ENCODE peak calls at places on chromosome 13, in five cellular contexts. B, W, M, O and T are unnamed samples.

GRCh38 chr13:24625870-24626419 is 54.3 kb upstream of the ATP12A start:
- DNase-seq in W (no peak), M (no peak), B (no peak), O (no peak), T (no peak)

GRCh38 chr13:111363121-111363520 is 42.7 kb downstream of the TEX29 start:
- DNase-seq in O (no peak), W (no peak), B (no peak), M (no peak), T (no peak)

GRCh38 chr13:50149143-50149703 is 134.0 kb downstream of the KCNRG start:
- DNase-seq in B (no peak), O (no peak), W (no peak), M (no peak), T (no peak)

GRCh38 chr13:44764334-44764733 is 188.2 kb upstream of the TSC22D1 start:
- DNase-seq in M (no peak), B (no peak), W (no peak), O (no peak), T (no peak)

GRCh38 chr13:24630851-24631341 is 49.3 kb upstream of the ATP12A start:
- DNase-seq in W (peak), O (no peak), M (no peak), B (no peak), T (no peak)

GRCh38 chr13:75770164-75771145 is 134.3 kb downstream of the LMO7 start:
- DNase-seq in W (no peak), B (no peak), O (no peak), M (no peak), T (no peak)

GRCh38 chr13:112651306-112651705 is 38.5 kb upstream of the ATP11A start:
- DNase-seq in W (no peak), B (no peak), O (no peak), M (no peak), T (no peak)

GRCh38 chr13:23467048-23467931 is 33.8 kb upstream of the SACS start:
- DNase-seq in B (no peak), W (no peak), M (no peak), O (no peak), T (no peak)

GRCh38 chr13:109154146-109154545 is 524.7 kb downstream of the MYO16 start:
- DNase-seq in M (no peak), O (no peak), B (no peak), W (no peak), T (no peak)

GRCh38 chr13:83935566-83935965 is 53.3 kb upstream of the SLITRK1 start:
- DNase-seq in B (no peak), W (no peak), M (no peak), O (no peak), T (no peak)

GRCh38 chr13:94706101-94706853 is 6.1 kb downstream of the SOX21 start:
- DNase-seq in W (no peak), O (no peak), M (no peak), B (no peak), T (no peak)

GRCh38 chr13:77299587-77299986 is 27.3 kb downstream of the MYCBP2 start:
- DNase-seq in M (no peak), W (no peak), O (no peak), B (no peak), T (no peak)

GRCh38 chr13:48595330-48596127 is 58.2 kb upstream of the CYSLTR2 start:
- DNase-seq in B (no peak), M (peak), O (peak), W (peak), T (no peak)

GRCh38 chr13:107276936-107277335 is 709.0 kb upstream of the ARGLU1 start:
- DNase-seq in M (no peak), B (no peak), O (no peak), W (no peak), T (no peak)

DNA sequence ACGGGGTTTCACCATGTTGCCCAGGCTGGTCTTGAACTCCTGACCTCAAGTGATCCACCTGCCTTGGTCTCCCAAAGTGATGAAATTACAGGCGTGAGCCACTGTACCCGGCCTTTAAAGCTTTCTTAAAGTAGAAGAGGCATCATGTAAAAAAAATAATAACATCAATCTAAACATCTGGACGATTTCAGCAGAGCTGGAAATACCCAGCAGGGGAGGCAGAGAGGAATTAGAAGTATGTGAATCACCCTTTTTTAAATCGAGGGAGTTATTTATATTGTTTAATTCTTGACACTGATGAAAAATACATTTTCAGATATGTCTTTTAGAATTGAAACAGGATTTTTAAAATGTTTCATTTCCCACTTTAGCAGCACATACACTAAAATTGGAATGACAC is 37.4 kb upstream of the MTIF3 start:
- DNase-seq in O (no peak), B (no peak), W (no peak), M (no peak), T (no peak)
- TF ChIP-seq CTCF in O (no peak), B (no peak), W (no peak), M (no peak), T (no peak)

GRCh38 chr13:29543230-29544215 is 52.0 kb downstream of the SLC7A1 start:
- DNase-seq in B (no peak), O (no peak), W (no peak), M (no peak), T (no peak)
- TF ChIP-seq CTCF in B (no peak), O (no peak), W (no peak), M (no peak), T (no peak)

DNA sequence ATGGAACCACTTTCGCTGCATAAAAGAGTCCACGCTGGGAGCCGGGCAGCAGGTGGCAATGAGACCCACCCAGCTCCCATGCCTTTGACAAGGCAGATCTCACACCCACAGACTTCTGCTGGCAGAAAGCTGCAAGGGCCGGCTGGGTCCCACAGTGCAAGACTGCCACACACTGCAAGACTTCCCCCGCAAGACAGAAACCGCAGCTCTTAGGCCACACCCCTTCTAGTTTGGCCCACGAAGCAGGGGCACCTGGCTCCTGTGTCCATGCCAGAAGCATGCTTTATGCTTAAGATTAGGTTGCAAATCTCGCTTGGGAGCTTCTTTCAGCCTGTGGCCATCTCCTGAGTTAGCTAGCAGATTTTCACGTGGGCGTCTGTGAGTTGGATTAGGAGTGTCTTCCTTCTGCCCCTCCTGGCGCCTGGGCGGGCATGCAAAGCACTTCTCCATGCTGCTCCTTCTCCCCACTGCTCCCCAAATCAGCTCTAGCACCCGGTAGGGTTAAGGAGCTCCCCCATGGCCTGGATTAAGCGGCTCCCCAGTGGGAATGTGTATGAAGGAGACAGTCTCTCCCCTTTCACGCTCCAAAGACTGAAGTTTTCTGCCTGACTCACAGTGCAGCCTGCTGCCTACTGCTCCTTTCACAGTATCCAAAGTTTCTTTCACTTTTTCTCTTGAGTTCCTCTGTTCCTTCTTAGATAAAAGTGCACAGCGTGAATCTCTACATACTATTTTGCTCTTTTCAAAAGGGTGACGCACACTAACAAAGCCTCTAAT is 17.7 kb downstream of the GPC6 start:
- DNase-seq in B (no peak), O (no peak), W (no peak), M (no peak), T (no peak)
- TF ChIP-seq CTCF in B (no peak), O (no peak), W (no peak), M (no peak), T (no peak)

GRCh38 chr13:100089633-100090032 is 740 bp downstream of the PCCA start:
- DNase-seq in B (no peak), M (no peak), W (peak), O (no peak), T (no peak)
- TF ChIP-seq CTCF in B (no peak), M (no peak), W (no peak), O (no peak), T (no peak)

GRCh38 chr13:31322025-31322424 is 122.2 kb downstream of the B3GLCT start:
- DNase-seq in W (peak), M (no peak), B (no peak), O (peak), T (no peak)
- TF ChIP-seq CTCF in W (no peak), M (no peak), B (no peak), O (no peak), T (no peak)